ENCODE peak calls at places on chromosome 17, in five cellular contexts. Z is heart right ventricle, B is OCI-LY7, O is A549, J is mammary epithelial cell. G is an unnamed sample.

GRCh38 chr17:81980752-81981239 is 3.4 kb downstream of the ASPSCR1 start:
- DNase-seq in B (no peak), J (no peak), Z (no peak), O (no peak), G (no peak)

GRCh38 chr17:79581306-79581932 is 29.4 kb downstream of the RBFOX3 start:
- DNase-seq in Z (no peak), B (no peak), O (no peak), J (peak), G (no peak)

GRCh38 chr17:3968886-3969524 is 4.8 kb upstream of the ATP2A3 start:
- DNase-seq in O (no peak), Z (no peak), J (no peak), B (no peak), G (no peak)

GRCh38 chr17:32102172-32102571 is 40.1 kb upstream of the RHOT1 start:
- DNase-seq in B (no peak), O (no peak), Z (no peak), J (no peak), G (no peak)

GRCh38 chr17:3695723-3696411 is at the start of gene P2RX5:
- DNase-seq in J (peak), B (peak), O (no peak), Z (no peak), G (no peak)

GRCh38 chr17:83075270-83075880 is 4.0 kb upstream of the METRNL start:
- DNase-seq in O (no peak), Z (no peak), J (no peak), B (no peak), G (no peak)

GRCh38 chr17:76000016-76000754 is 470 bp upstream of the CDK3 start:
- DNase-seq in J (no peak), O (peak), Z (no peak), B (peak), G (no peak)

GRCh38 chr17:69870751-69871199 is 204.2 kb upstream of the KCNJ16 start:
- DNase-seq in J (peak), Z (no peak), B (no peak), O (no peak), G (no peak)

GRCh38 chr17:32875904-32876413 is 965 bp downstream of the MYO1D start:
- DNase-seq in Z (no peak), O (no peak), B (no peak), J (no peak), G (no peak)

GRCh38 chr17:31629696-31630470 is 229.2 kb downstream of the COPRS start:
- DNase-seq in B (no peak), Z (no peak), J (peak), O (no peak), G (no peak)

GRCh38 chr17:30449480-30449879 is 27.7 kb upstream of the GOSR1 start:
- DNase-seq in J (no peak), B (no peak), O (no peak), Z (peak), G (no peak)

GRCh38 chr17:45197555-45198334 is 23.9 kb upstream of the FMNL1 start:
- DNase-seq in O (peak), J (peak), Z (peak), B (peak), G (peak)

GRCh38 chr17:38705803-38706624 is 941 bp downstream of the MLLT6 start:
- DNase-seq in Z (peak), B (peak), J (peak), O (peak), G (peak)

GRCh38 chr17:75769536-75769935 is 4.5 kb upstream of the GALK1 start:
- DNase-seq in J (no peak), O (no peak), B (no peak), Z (no peak), G (no peak)

GRCh38 chr17:81380682-81381518 is 14.4 kb upstream of the BAHCC1 start:
- DNase-seq in Z (no peak), B (no peak), J (no peak), O (no peak), G (no peak)

GRCh38 chr17:77451894-77452852 is 311.4 kb downstream of the SEC14L1 start:
- DNase-seq in B (peak), Z (peak), O (no peak), J (peak), G (no peak)

GRCh38 chr17:17380156-17380925 is 77.2 kb downstream of the NT5M start:
- DNase-seq in O (no peak), B (no peak), J (no peak), Z (no peak), G (no peak)

GRCh38 chr17:75516619-75517276 is 420 bp downstream of the TSEN54 start:
- DNase-seq in O (peak), Z (no peak), B (peak), J (peak), G (no peak)

GRCh38 chr17:57292086-57292485 is 35.8 kb downstream of the MSI2 start:
- DNase-seq in O (no peak), J (no peak), Z (no peak), B (no peak), G (no peak)
- H3K27ac ChIP-seq in O (no peak), J (no peak), Z (no peak), B (no peak), G (peak)

GRCh38 chr17:7438656-7439460 is 454 bp upstream of the FGF11 start:
- DNase-seq in O (no peak), J (no peak), Z (no peak), B (no peak), G (no peak)
- H3K4me3 ChIP-seq in O (peak), J (peak), Z (peak), B (peak), G (peak)

DNA sequence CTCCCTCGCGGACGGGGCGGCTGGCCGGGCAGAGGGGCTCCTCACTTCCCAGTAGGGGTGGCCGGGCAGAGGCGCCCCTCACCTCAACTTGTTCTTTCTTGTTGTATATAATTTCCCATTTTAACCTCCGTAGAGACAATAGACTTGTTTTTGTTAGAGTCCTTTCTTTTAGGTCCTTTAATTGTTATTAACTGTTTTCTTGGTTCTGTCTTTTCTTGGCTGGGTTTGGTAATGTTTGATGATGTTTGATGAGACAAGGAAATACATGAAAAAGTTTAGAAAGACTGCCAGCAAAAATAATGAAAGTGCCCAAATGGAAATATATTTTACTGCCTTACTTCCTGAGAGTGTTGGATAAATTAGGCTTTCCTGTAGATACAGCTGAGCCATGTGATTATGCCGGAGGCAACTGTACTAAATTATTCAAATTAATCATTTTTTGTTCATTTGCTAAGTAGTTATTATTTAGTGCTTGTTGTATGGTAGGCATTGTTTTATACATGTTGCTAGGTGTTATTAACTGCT is 30.9 kb downstream of the PRPSAP2 start:
- DNase-seq in B (no peak), O (no peak), Z (no peak), J (no peak), G (no peak)
- H3K27ac ChIP-seq in B (no peak), O (no peak), Z (no peak), J (no peak), G (no peak)

GRCh38 chr17:5644065-5644464 is 59.8 kb upstream of the NLRP1 start:
- DNase-seq in Z (no peak), B (no peak), O (no peak), J (no peak), G (no peak)
- H3K4me3 ChIP-seq in Z (no peak), B (no peak), O (no peak), J (no peak), G (no peak)

GRCh38 chr17:70934834-70935233 is 765.5 kb downstream of the KCNJ2 start:
- DNase-seq in O (no peak), Z (no peak), B (no peak), J (no peak), G (no peak)
- H3K27ac ChIP-seq in O (no peak), Z (no peak), B (no peak), J (no peak), G (no peak)

GRCh38 chr17:48558057-48558456 is 13.1 kb upstream of the HOXB2 start:
- DNase-seq in Z (no peak), O (no peak), J (peak), B (no peak), G (no peak)
- H3K4me3 ChIP-seq in Z (no peak), O (no peak), J (no peak), B (no peak), G (no peak)

DNA sequence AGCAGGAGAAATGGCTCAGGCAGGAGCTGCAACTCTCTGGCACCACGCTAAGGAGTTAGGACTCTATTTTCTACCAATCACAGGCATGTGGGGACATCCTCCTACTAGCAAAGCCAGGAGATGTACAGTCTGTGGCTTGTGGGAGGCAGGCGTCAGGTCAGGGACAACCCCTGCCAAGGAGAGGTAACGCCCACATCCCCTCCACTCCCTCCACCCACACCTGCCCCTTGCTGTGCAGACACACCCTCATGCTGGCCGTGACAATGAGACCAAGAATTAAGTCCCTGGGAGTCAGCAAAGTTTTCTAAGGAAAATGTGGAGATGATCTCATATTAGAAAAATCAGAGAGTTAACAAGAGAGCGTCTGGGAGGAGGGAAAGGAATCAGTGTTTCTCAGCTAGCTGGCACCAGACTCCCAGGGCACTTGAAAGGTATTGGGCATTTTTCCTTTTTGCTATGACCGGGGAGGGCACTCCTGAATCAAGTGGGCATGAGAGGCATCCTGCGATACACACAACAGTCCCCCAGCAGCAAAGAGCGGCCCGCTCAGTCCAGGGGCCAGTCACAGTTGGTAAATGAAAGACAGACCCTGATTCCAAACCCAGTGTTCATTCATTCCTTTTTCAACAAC is 87.3 kb upstream of the RPL38 start:
- DNase-seq in Z (no peak), O (no peak), B (no peak), J (peak), G (no peak)
- H3K27ac ChIP-seq in Z (no peak), O (no peak), B (no peak), J (no peak), G (no peak)

GRCh38 chr17:55577687-55578086 is 66.4 kb upstream of the SMIM36 start:
- DNase-seq in J (peak), O (no peak), Z (no peak), B (no peak), G (no peak)
- H3K4me3 ChIP-seq in J (no peak), O (no peak), Z (peak), B (no peak), G (peak)

G was measured in gastrocnemius medialis.